ENCODE peak calls at places on chromosomes 1 and 21, in four cellular contexts. One of them, this sample, is unnamed.

GRCh38 chr1:160876311-160876710 is 8.7 kb downstream of the ITLN1 start:
- DNase-seq in K562: no peak
- DNase-seq in CD8-positive, alpha-beta T cell: no peak
- DNase-seq in body of pancreas: no peak
- DNase-seq in this sample: no peak

GRCh38 chr1:31166462-31166861 is 73.2 kb downstream of the NKAIN1 start:
- DNase-seq in CD8-positive, alpha-beta T cell: no peak
- DNase-seq in K562: no peak
- DNase-seq in body of pancreas: no peak
- DNase-seq in this sample: no peak

GRCh38 chr1:208731976-208732821 is 488.0 kb upstream of the PLXNA2 start:
- DNase-seq in CD8-positive, alpha-beta T cell: no peak
- DNase-seq in body of pancreas: no peak
- DNase-seq in K562: no peak
- DNase-seq in this sample: no peak

GRCh38 chr1:44515416-44515815 is 110.4 kb downstream of the RNF220 start:
- DNase-seq in K562: no peak
- DNase-seq in body of pancreas: no peak
- DNase-seq in CD8-positive, alpha-beta T cell: no peak
- DNase-seq in this sample: no peak

GRCh38 chr1:66725885-66726665 is 26.2 kb upstream of the DYNLT5 start:
- DNase-seq in body of pancreas: peak; percentile 33
- DNase-seq in CD8-positive, alpha-beta T cell: peak; percentile 50
- DNase-seq in K562: peak; percentile 73
- DNase-seq in this sample: peak; percentile 55

GRCh38 chr1:248810000-248810726 is 15.6 kb downstream of the SH3BP5L start:
- DNase-seq in CD8-positive, alpha-beta T cell: no peak
- DNase-seq in body of pancreas: no peak
- DNase-seq in K562: no peak
- DNase-seq in this sample: no peak

GRCh38 chr1:53145942-53146708 is 3.7 kb upstream of the SLC1A7 start:
- DNase-seq in body of pancreas: peak; percentile 90
- DNase-seq in K562: peak; percentile 72
- DNase-seq in CD8-positive, alpha-beta T cell: no peak
- DNase-seq in this sample: no peak

GRCh38 chr1:59124166-59124565 is 172.7 kb upstream of the FGGY start:
- DNase-seq in body of pancreas: no peak
- DNase-seq in K562: no peak
- DNase-seq in CD8-positive, alpha-beta T cell: no peak
- DNase-seq in this sample: no peak

GRCh38 chr1:201361652-201362504 is 15.6 kb downstream of the TNNT2 start:
- DNase-seq in CD8-positive, alpha-beta T cell: no peak
- DNase-seq in body of pancreas: peak; percentile 50
- DNase-seq in K562: peak; percentile 66
- DNase-seq in this sample: peak; percentile 65

GRCh38 chr21:15064576-15065380 is at the start of gene NRIP1:
- DNase-seq in body of pancreas: peak; percentile 91
- DNase-seq in CD8-positive, alpha-beta T cell: peak; percentile 89
- DNase-seq in K562: peak; percentile 91
- DNase-seq in this sample: peak; percentile 86

GRCh38 chr1:109079240-109079622 is 3.4 kb upstream of the TAF13 start:
- DNase-seq in CD8-positive, alpha-beta T cell: no peak
- DNase-seq in K562: no peak
- DNase-seq in body of pancreas: no peak
- DNase-seq in this sample: no peak

GRCh38 chr1:9009438-9010366 is 16.5 kb downstream of the SLC2A7 start:
- DNase-seq in K562: peak; percentile 47
- DNase-seq in CD8-positive, alpha-beta T cell: no peak
- DNase-seq in body of pancreas: no peak
- DNase-seq in this sample: peak; percentile 28

GRCh38 chr1:236854602-236854978 is 59.5 kb downstream of the MTR start:
- DNase-seq in body of pancreas: no peak
- DNase-seq in CD8-positive, alpha-beta T cell: no peak
- DNase-seq in K562: no peak
- DNase-seq in this sample: no peak

GRCh38 chr1:236209185-236209584 is 66.8 kb downstream of the GPR137B start:
- DNase-seq in CD8-positive, alpha-beta T cell: no peak
- DNase-seq in K562: peak; percentile 6
- DNase-seq in body of pancreas: no peak
- DNase-seq in this sample: no peak

GRCh38 chr1:167697667-167698141 is 24.1 kb upstream of the MPZL1 start:
- DNase-seq in K562: no peak
- DNase-seq in CD8-positive, alpha-beta T cell: no peak
- DNase-seq in body of pancreas: peak; percentile 76
- DNase-seq in this sample: no peak

GRCh38 chr1:212529211-212529731 is 79.3 kb upstream of the ATF3 start:
- DNase-seq in CD8-positive, alpha-beta T cell: no peak
- DNase-seq in K562: no peak
- DNase-seq in body of pancreas: no peak
- DNase-seq in this sample: no peak

GRCh38 chr1:88371396-88371795 is 312.7 kb upstream of the PKN2 start:
- DNase-seq in CD8-positive, alpha-beta T cell: no peak
- DNase-seq in K562: no peak
- DNase-seq in body of pancreas: no peak
- DNase-seq in this sample: no peak

GRCh38 chr1:44405041-44405803 is at the start of gene RNF220:
- DNase-seq in CD8-positive, alpha-beta T cell: peak; percentile 58
- DNase-seq in body of pancreas: peak; percentile 46
- DNase-seq in K562: peak; percentile 41
- DNase-seq in this sample: peak; percentile 61

GRCh38 chr21:43664358-43664757 is 5.0 kb downstream of the RRP1B start:
- DNase-seq in CD8-positive, alpha-beta T cell: no peak
- DNase-seq in K562: no peak
- DNase-seq in body of pancreas: no peak
- DNase-seq in this sample: no peak

GRCh38 chr1:41394918-41395598 is 33.8 kb downstream of the FOXO6 start:
- DNase-seq in CD8-positive, alpha-beta T cell: no peak
- DNase-seq in body of pancreas: no peak
- DNase-seq in K562: peak; percentile 16
- DNase-seq in this sample: no peak

GRCh38 chr1:200238311-200238710 is 171.5 kb downstream of the ZNF281 start:
- DNase-seq in K562: no peak
- DNase-seq in body of pancreas: no peak
- DNase-seq in CD8-positive, alpha-beta T cell: no peak
- DNase-seq in this sample: no peak
- TF ChIP-seq CTCF in K562: no peak
- TF ChIP-seq CTCF in body of pancreas: no peak
- TF ChIP-seq CTCF in CD8-positive, alpha-beta T cell: no peak
- TF ChIP-seq CTCF in this sample: no peak

GRCh38 chr1:37658486-37658885 is 23.8 kb upstream of the RSPO1 start:
- DNase-seq in CD8-positive, alpha-beta T cell: no peak
- DNase-seq in K562: no peak
- DNase-seq in body of pancreas: no peak
- DNase-seq in this sample: no peak

GRCh38 chr1:37660646-37661045 is 26.0 kb upstream of the RSPO1 start:
- DNase-seq in CD8-positive, alpha-beta T cell: no peak
- DNase-seq in K562: no peak
- DNase-seq in body of pancreas: no peak
- DNase-seq in this sample: peak; percentile 6

GRCh38 chr1:37663426-37664000 is 28.8 kb upstream of the CDCA8 start:
- DNase-seq in body of pancreas: no peak
- DNase-seq in K562: no peak
- DNase-seq in CD8-positive, alpha-beta T cell: no peak
- DNase-seq in this sample: no peak

GRCh38 chr1:37661401-37661800 is 26.7 kb upstream of the RSPO1 start:
- DNase-seq in body of pancreas: no peak
- DNase-seq in K562: no peak
- DNase-seq in CD8-positive, alpha-beta T cell: no peak
- DNase-seq in this sample: no peak

DNA sequence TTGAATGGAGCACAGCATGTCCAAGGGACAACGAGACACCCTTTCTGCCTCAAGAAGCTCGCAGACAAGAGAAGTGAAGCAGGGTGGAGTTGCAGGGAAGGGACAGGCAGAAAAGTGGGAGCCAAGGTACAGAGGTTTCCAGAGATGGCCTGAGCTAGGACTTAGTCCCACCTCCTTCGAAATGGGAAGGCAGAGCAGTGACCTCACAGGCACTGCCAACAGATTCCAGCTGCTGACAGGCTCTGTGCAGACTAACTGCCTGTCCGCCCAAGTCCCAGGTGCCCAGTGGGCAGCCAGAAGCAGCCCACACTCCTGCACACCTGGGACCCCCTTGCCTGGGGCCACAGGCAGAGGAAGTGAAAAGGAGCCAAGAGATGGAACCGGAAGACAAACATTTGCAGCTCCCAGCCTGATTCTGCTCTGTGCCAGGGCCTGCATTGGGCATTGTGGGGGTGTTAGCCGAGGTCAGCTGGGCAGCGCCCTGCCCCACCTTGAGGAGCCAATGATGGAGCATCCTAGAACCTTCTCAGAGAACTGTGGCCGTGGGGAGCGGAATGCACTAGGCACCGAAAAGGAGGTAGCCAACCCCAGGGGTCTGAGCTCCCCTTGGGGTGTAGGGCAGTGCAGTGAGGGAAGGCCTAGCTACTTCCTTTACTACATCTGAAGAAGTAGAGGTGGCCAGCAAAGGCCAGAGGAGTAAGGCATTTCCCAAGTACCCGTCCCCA is 27.5 kb upstream of the RSPO1 start:
- DNase-seq in CD8-positive, alpha-beta T cell: no peak
- DNase-seq in body of pancreas: no peak
- DNase-seq in K562: no peak
- DNase-seq in this sample: no peak
- TF ChIP-seq CTCF in CD8-positive, alpha-beta T cell: no peak
- TF ChIP-seq CTCF in body of pancreas: no peak
- TF ChIP-seq CTCF in K562: no peak
- TF ChIP-seq CTCF in this sample: no peak

DNA sequence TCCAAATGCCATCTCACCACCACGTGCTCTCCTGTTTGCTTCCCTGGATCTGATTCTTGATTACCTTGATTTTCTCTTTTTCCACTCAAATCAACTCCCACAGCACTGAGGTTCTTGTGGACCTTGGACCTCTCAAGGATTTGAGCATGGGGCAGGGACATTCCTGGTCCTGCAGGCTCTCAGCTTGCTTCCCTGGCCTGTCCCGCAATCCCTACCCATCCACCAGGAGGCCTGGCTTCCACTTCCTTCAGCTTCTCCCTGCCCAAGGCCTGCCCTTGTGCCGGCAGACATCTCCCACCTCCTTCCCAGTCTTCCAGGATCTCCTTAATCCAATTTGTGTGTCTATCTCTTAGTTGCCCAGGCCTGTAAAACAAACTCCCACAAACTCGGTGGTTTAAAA is 21.6 kb downstream of the PLA2G2A start:
- DNase-seq in CD8-positive, alpha-beta T cell: no peak
- DNase-seq in body of pancreas: no peak
- DNase-seq in K562: no peak
- DNase-seq in this sample: no peak
- TF ChIP-seq CTCF in CD8-positive, alpha-beta T cell: no peak
- TF ChIP-seq CTCF in body of pancreas: no peak
- TF ChIP-seq CTCF in K562: no peak
- TF ChIP-seq CTCF in this sample: no peak

GRCh38 chr21:46641656-46642055 is 6.2 kb downstream of the PRMT2 start:
- DNase-seq in K562: no peak
- DNase-seq in body of pancreas: no peak
- DNase-seq in CD8-positive, alpha-beta T cell: no peak
- DNase-seq in this sample: no peak

GRCh38 chr21:46636181-46636512 is 673 bp downstream of the PRMT2 start:
- DNase-seq in K562: no peak
- DNase-seq in body of pancreas: no peak
- DNase-seq in CD8-positive, alpha-beta T cell: no peak
- DNase-seq in this sample: no peak

GRCh38 chr21:46636550-46637289 is 1.2 kb downstream of the PRMT2 start:
- DNase-seq in K562: peak; percentile 32
- DNase-seq in CD8-positive, alpha-beta T cell: no peak
- DNase-seq in body of pancreas: no peak
- DNase-seq in this sample: no peak

GRCh38 chr21:46637952-46638746 is 2.7 kb downstream of the PRMT2 start:
- DNase-seq in K562: peak; percentile 72
- DNase-seq in CD8-positive, alpha-beta T cell: no peak
- DNase-seq in body of pancreas: no peak
- DNase-seq in this sample: no peak

DNA sequence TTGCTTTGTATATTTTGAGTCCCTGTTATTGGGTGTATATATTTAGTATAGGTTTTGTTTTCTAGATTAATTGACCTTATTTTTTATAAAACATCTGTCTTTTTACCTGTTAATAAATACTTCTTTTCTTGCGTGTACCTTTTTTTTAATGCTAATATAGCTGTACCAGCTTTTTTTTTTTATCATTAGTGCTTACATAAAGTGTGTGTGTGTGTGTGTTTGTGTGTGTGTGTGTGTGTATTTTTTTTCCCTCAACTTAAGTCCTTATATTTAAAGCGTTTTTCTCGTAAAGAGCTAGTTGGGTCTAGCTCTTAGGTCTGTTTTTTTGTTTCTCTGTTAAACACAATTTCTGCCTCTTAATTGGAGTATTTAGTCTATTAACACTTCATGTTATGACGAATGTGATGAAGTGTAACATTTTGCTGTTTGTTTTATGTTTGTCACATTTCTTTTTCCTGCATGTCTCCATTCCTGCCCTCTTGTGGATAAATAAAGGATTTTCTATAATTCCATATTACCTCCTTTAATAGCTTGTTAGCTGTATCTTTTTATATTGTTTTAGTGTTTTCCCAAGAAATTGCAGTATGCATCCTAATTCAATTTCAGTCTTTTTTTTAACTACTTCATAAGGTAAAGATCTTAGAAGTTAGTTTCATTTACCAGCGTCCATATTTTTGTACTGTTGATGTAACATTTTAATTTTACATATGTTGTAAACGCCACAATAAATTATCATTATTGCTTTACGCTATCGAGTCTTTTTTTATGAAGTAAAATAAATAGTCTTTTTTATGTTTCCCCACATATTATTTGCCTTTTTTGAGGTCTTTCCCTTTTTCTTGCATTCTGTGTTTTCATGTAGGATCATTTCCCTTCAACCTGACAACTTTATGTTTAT is 4.3 kb downstream of the PRMT2 start:
- DNase-seq in body of pancreas: no peak
- DNase-seq in CD8-positive, alpha-beta T cell: no peak
- DNase-seq in K562: no peak
- DNase-seq in this sample: no peak
- TF ChIP-seq CTCF in body of pancreas: peak; percentile 49
- TF ChIP-seq CTCF in CD8-positive, alpha-beta T cell: peak; percentile 72
- TF ChIP-seq CTCF in K562: peak; percentile 29
- TF ChIP-seq CTCF in this sample: peak; percentile 65

DNA sequence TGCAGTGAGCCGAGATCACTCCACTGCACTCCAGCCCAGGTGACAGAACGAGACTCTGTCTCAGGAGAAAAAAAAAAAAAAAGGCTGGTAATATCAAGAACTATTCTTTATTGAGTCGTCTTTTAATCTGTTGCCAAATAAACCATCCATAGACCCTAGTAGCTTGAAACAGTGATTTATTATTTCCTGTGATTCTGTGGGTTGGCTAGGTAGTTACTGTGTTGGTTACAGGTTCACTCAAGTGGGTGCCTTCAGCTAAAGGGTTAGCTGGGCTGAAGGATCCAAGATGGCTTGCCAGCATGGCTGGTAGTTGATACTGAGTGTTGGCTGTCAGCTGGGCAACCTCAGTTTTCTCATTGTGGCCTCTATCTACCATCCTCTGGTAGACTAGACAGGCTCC is 9.2 kb downstream of the TLCD4 start:
- DNase-seq in K562: no peak
- DNase-seq in body of pancreas: no peak
- DNase-seq in CD8-positive, alpha-beta T cell: no peak
- DNase-seq in this sample: no peak
- TF ChIP-seq CTCF in K562: no peak
- TF ChIP-seq CTCF in body of pancreas: no peak
- TF ChIP-seq CTCF in CD8-positive, alpha-beta T cell: no peak
- TF ChIP-seq CTCF in this sample: no peak

GRCh38 chr1:184483101-184483813 is 96.4 kb downstream of the C1orf21 start:
- DNase-seq in K562: no peak
- DNase-seq in body of pancreas: peak; percentile 72
- DNase-seq in CD8-positive, alpha-beta T cell: no peak
- DNase-seq in this sample: no peak
- TF ChIP-seq CTCF in K562: no peak
- TF ChIP-seq CTCF in body of pancreas: peak; percentile 49
- TF ChIP-seq CTCF in CD8-positive, alpha-beta T cell: no peak
- TF ChIP-seq CTCF in this sample: no peak

GRCh38 chr1:89821322-89822108 is 683 bp downstream of the LRRC8D start:
- DNase-seq in CD8-positive, alpha-beta T cell: peak; percentile 78
- DNase-seq in K562: peak; percentile 81
- DNase-seq in body of pancreas: peak; percentile 56
- DNase-seq in this sample: peak; percentile 26
- TF ChIP-seq CTCF in CD8-positive, alpha-beta T cell: no peak
- TF ChIP-seq CTCF in K562: no peak
- TF ChIP-seq CTCF in body of pancreas: peak; percentile 19
- TF ChIP-seq CTCF in this sample: peak; percentile 44